ENCODE peak calls at places on chromosomes 1 and 21, in five cellular contexts. H is IMR-90, K is prostate gland, W is A549, D is tibial nerve. Z is an unnamed sample.

GRCh38 chr1:11563560-11564069 is 84.7 kb downstream of the DISP3 start:
- DNase-seq in H (no peak), K (no peak), W (no peak), D (no peak), Z (no peak)

GRCh38 chr1:160161965-160162705 is 10.7 kb downstream of the ATP1A4 start:
- DNase-seq in H (peak), K (no peak), W (no peak), D (no peak), Z (no peak)

GRCh38 chr21:15604424-15604823 is 125.4 kb upstream of the USP25 start:
- DNase-seq in H (peak), K (no peak), W (no peak), D (no peak), Z (no peak)

GRCh38 chr1:29649375-29650040 is 413.2 kb downstream of the PTPRU start:
- DNase-seq in H (no peak), K (no peak), W (no peak), D (no peak), Z (no peak)

GRCh38 chr1:180150982-180151381 is 3.7 kb upstream of the QSOX1 start:
- DNase-seq in H (peak), K (no peak), W (no peak), D (no peak), Z (no peak)

GRCh38 chr1:52365091-52365745 is 787 bp downstream of the CC2D1B start:
- DNase-seq in H (peak), K (peak), W (peak), D (peak), Z (peak)

GRCh38 chr1:8815582-8816285 is 1.7 kb downstream of the RERE start:
- DNase-seq in H (no peak), K (no peak), W (no peak), D (no peak), Z (peak)

GRCh38 chr1:65002156-65002507 is 35.8 kb upstream of the JAK1 start:
- DNase-seq in H (no peak), K (peak), W (no peak), D (no peak), Z (no peak)

GRCh38 chr1:25805863-25806225 is 5.9 kb downstream of the SELENON start:
- DNase-seq in H (no peak), K (no peak), W (no peak), D (no peak), Z (no peak)

GRCh38 chr1:168903237-168903830 is 174.3 kb upstream of the DPT start:
- DNase-seq in H (no peak), K (no peak), W (no peak), D (no peak), Z (no peak)

GRCh38 chr1:37890378-37891014 is 31.1 kb upstream of the MTF1 start:
- DNase-seq in H (peak), K (peak), W (peak), D (peak), Z (no peak)

GRCh38 chr1:89809556-89809955 is 11.3 kb upstream of the LRRC8D start:
- DNase-seq in H (peak), K (no peak), W (no peak), D (no peak), Z (no peak)

GRCh38 chr21:44089001-44089911 is 17.9 kb upstream of the PWP2 start:
- DNase-seq in H (no peak), K (peak), W (no peak), D (no peak), Z (no peak)

GRCh38 chr1:227998374-227999055 is 8.3 kb upstream of the WNT3A start:
- DNase-seq in H (no peak), K (no peak), W (no peak), D (no peak), Z (no peak)

GRCh38 chr1:119731060-119731459 is 19.3 kb downstream of the PHGDH start:
- DNase-seq in H (no peak), K (no peak), W (no peak), D (no peak), Z (no peak)

GRCh38 chr1:73943270-73943669 is 254.7 kb downstream of the LRRIQ3 start:
- DNase-seq in H (no peak), K (no peak), W (no peak), D (no peak), Z (no peak)

GRCh38 chr1:8464377-8464776 is 146.5 kb downstream of the SLC45A1 start:
- DNase-seq in H (no peak), K (no peak), W (no peak), D (no peak), Z (no peak)

GRCh38 chr1:204828352-204828850 is 42.3 kb upstream of the NFASC start:
- DNase-seq in H (no peak), K (no peak), W (peak), D (peak), Z (no peak)

GRCh38 chr1:218674280-218674773 is 329.2 kb downstream of the TGFB2 start:
- DNase-seq in H (peak), K (no peak), W (peak), D (peak), Z (no peak)

GRCh38 chr1:214107322-214108096 is 119.7 kb downstream of the PROX1 start:
- DNase-seq in H (peak), K (no peak), W (no peak), D (no peak), Z (no peak)

GRCh38 chr1:41789616-41790330 is 128.9 kb downstream of the HIVEP3 start:
- DNase-seq in H (no peak), K (no peak), W (no peak), D (no peak), Z (no peak)

DNA sequence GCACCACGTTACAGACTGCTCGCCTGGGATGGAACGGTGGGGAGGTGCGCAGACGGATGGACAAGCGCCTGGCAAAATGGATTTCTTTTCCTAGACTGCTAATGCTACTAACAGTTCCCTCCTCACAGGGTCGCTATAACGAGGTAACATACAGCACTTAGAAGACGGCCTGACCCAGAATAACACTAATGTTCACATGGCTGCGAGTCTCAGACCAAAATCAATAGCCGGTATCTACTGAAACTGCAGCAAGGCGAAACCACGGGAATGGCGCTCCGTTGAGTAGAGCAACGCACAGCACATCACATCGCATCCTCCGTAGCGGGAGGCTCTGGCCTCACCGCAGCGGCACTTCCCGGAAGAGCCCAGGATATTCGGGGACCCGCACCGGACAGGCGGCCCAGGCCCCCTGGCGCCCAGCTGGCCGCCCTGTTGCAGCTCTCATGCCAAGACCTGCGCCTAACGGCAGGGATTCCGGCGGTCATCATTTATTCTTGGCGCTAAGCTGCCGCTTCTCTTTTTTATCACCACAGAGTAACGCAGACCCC is 46.6 kb downstream of the VPS26C start:
- DNase-seq in H (peak), K (no peak), W (peak), D (peak), Z (no peak)
- H3K4me3 ChIP-seq in H (peak), K (peak), W (peak), D (peak), Z (peak)

GRCh38 chr1:147242449-147243227 is at the start of gene CHD1L:
- DNase-seq in H (peak), K (peak), W (peak), D (peak), Z (peak)
- TF ChIP-seq POLR2A in H (peak), K (peak), W (peak), D (no peak), Z (no peak)

DNA sequence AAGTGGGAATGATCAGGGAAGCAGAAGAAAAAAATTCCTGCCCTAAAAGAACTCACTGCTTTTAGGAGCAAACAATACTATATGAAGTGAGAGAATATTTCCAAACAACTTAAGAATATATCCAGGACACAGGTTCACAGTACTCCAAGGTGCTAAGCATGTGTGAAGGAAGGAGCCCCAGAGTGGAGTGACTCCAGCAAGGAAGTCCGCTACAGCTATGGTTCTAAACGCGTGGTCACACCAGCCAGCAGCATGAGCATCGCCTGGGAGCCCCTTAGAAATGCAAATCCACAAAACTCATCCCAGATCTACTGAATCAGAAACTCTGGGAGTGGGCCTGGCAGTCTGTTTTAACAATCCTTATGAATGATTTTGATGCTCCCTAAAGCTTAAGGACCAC is 36.1 kb downstream of the GADD45A start:
- DNase-seq in H (no peak), K (no peak), W (no peak), D (no peak), Z (no peak)
- H3K4me3 ChIP-seq in H (no peak), K (no peak), W (no peak), D (no peak), Z (no peak)

DNA sequence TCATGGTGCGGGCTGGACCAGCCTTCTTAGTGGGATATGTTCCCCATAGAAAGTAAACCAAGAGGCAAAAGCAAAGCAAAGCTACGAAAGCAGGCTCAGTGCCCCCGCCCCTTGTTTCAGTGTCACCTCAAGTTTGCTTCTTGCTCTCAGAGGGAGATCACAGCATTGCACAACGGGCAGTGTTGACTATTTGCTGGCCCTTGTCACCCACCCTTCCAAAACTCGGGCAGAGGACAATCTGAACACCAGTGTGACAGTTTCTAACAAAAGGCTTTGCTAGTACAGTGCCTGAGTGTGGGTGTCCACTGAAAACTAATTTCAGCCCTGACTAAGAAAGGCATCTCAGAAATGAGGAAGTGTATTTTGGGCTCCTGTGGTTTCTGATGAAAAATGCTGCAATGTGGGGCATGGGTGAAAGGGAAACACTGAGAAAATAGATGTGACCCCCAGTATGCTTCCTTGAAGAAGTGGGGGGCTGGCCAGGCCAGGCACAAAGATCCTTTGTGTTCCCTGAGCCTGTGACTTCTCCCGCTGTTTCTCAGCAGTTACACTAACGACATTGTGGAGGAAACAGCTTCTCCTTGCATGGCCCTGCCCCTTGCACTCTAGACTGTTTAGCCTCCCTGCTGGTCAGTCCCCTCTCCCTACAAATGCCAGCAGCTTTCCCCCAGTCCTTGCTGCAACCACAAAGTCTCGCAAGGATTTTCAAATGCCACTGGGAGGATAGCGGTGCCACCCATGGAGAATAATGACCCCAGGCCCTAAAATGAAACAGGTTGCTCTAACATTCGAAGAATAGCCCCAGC is 33.3 kb upstream of the KCNE1 start:
- DNase-seq in H (peak), K (no peak), W (peak), D (peak), Z (no peak)
- TF ChIP-seq POLR2A in H (no peak), K (no peak), W (no peak), D (no peak), Z (no peak)

GRCh38 chr1:226447932-226448670 is 40.2 kb upstream of the PARP1 start:
- DNase-seq in H (peak), K (no peak), W (no peak), D (no peak), Z (no peak)

GRCh38 chr1:226443439-226443838 is 35.5 kb upstream of the PARP1 start:
- DNase-seq in H (peak), K (no peak), W (no peak), D (no peak), Z (no peak)

GRCh38 chr1:226446058-226446457 is 38.2 kb upstream of the PARP1 start:
- DNase-seq in H (no peak), K (no peak), W (no peak), D (no peak), Z (no peak)

GRCh38 chr1:226443033-226443432 is 35.1 kb upstream of the PARP1 start:
- DNase-seq in H (no peak), K (no peak), W (no peak), D (no peak), Z (no peak)

DNA sequence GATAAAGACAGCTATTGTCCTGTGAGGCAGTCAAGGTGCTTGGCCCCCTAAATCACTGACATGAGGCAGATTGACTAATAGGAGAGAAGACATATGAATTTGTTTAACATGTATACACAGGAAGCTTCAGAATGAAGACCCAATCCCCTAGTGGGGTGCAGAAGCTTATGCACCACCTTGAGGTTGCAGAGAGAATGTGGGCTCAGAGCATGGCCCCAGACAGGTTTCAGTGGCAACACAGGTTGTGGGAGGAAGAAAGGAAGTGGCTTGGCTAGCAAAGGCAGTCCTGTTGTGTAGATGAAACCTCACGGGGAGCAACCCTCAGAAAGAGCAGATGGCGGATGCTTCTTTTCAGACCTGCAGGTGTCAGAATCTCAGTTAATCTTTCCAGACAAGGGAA is 37.0 kb upstream of the PARP1 start:
- DNase-seq in H (no peak), K (no peak), W (no peak), D (no peak), Z (no peak)
- H3K4me3 ChIP-seq in H (no peak), K (no peak), W (no peak), D (no peak), Z (no peak)

Z was measured in lower leg skin.